ENCODE peak calls at places on chromosomes 13 and 19, in five cellular contexts. Q, P, M, G and T are unnamed samples.

GRCh38 chr19:48169585-48169973 is 565 bp downstream of the LIG1 start:
- DNase-seq in Q (peak; percentile 95), P (peak; percentile 68), M (peak; percentile 98), G (peak; percentile 54), T (peak; percentile 12)

GRCh38 chr13:74129500-74130144 is 4.6 kb downstream of the KLF12 start:
- DNase-seq in Q (no peak), P (no peak), M (no peak), G (peak; percentile 29), T (no peak)

GRCh38 chr13:45178349-45179142 is 22.3 kb downstream of the KCTD4 start:
- DNase-seq in Q (no peak), P (no peak), M (peak; percentile 5), G (no peak), T (no peak)

GRCh38 chr19:9566729-9567128 is 17.6 kb downstream of the ZNF121 start:
- DNase-seq in Q (no peak), P (no peak), M (no peak), G (no peak), T (no peak)

GRCh38 chr13:31072041-31072440 is 89.7 kb downstream of the HSPH1 start:
- DNase-seq in Q (no peak), P (no peak), M (no peak), G (no peak), T (no peak)

GRCh38 chr13:46855166-46855565 is 41.7 kb downstream of the HTR2A start:
- DNase-seq in Q (no peak), P (no peak), M (peak; percentile 3), G (no peak), T (no peak)

GRCh38 chr13:32736648-32737047 is 150.4 kb downstream of the PDS5B start:
- DNase-seq in Q (no peak), P (no peak), M (no peak), G (no peak), T (no peak)

GRCh38 chr13:109941951-109942350 is 155.6 kb upstream of the IRS2 start:
- DNase-seq in Q (no peak), P (no peak), M (no peak), G (no peak), T (no peak)

GRCh38 chr13:41916173-41916954 is 44.5 kb downstream of the VWA8 start:
- DNase-seq in Q (no peak), P (no peak), M (peak; percentile 18), G (no peak), T (no peak)

GRCh38 chr19:39125554-39126311 is at the start of gene PAK4:
- DNase-seq in Q (peak; percentile 99), P (peak; percentile 98), M (peak; percentile 100), G (peak; percentile 98), T (peak; percentile 98)
- TF ChIP-seq POLR2A in Q (peak; percentile 32), P (peak; percentile 80), M (peak; percentile 89), G (no peak), T (peak; percentile 30)

GRCh38 chr19:1744822-1745563 is 8.3 kb upstream of the ONECUT3 start:
- DNase-seq in Q (no peak), P (no peak), M (no peak), G (no peak), T (no peak)

GRCh38 chr19:1745589-1746031 is 7.7 kb upstream of the ONECUT3 start:
- DNase-seq in Q (no peak), P (no peak), M (no peak), G (no peak), T (no peak)

GRCh38 chr19:1744133-1744665 is 9.1 kb upstream of the ONECUT3 start:
- DNase-seq in Q (no peak), P (no peak), M (no peak), G (no peak), T (no peak)

GRCh38 chr19:1739960-1740629 is 13.2 kb upstream of the ONECUT3 start:
- DNase-seq in Q (no peak), P (no peak), M (no peak), G (no peak), T (no peak)

DNA sequence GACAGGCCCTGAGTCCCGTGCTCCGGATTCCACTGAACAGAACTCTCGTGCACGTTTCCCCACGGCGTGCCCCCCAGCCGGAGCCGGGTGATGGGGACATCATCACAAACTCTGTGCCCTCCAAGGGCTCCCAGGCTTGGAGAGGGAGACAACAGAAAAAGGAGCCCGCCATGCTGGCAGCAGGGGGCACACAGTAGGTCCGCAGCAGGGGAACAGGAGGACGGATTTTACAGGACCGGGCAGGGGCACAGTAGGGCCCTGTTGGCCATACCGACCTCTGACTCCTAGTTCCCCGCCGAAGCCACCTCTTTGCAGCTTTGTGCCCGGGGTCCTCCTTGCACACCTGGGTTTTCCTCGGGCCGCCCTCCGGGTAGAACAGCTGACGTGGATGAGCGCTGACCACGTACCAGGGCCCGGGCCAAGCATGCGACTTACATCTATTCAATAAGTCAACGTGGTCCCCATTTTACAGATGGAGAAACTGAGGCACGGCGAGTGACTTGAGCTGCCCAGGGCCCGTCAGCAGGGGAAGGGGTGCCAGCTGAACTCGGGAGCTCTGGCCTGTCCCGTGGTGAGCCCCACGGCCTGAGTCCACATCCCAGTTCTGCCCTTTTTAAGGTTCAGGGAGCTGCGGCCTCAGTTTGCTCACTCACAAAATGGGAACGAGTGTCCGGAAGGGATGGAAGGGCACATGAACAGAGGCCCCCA is 10.2 kb upstream of the ONECUT3 start:
- DNase-seq in Q (no peak), P (no peak), M (no peak), G (no peak), T (no peak)
- H3K27me3 ChIP-seq in Q (peaks cover 11% of the 10 kb centered on the region), P (peaks cover 6% of the 10 kb centered on the region), M (peaks cover 2% of the 10 kb centered on the region), G (peaks cover 55% of the 10 kb centered on the region), T (peaks cover 57% of the 10 kb centered on the region)

GRCh38 chr19:17101686-17102628 is 26.4 kb downstream of the MYO9B start:
- DNase-seq in Q (no peak), P (no peak), M (no peak), G (no peak), T (no peak)
- TF ChIP-seq POLR2A in Q (no peak), P (no peak), M (no peak), G (no peak), T (no peak)

GRCh38 chr13:59601993-59602392 is 561.7 kb downstream of the DIAPH3 start:
- DNase-seq in Q (no peak), P (no peak), M (no peak), G (no peak), T (no peak)
- H3K27me3 ChIP-seq in Q (no peaks in the 10 kb centered on the region), P (no peaks in the 10 kb centered on the region), M (no peaks in the 10 kb centered on the region), G (no peaks in the 10 kb centered on the region), T (no peaks in the 10 kb centered on the region)

GRCh38 chr19:49641688-49642487 is at the start of gene SCAF1:
- DNase-seq in Q (peak; percentile 99), P (peak; percentile 99), M (peak; percentile 95), G (peak; percentile 99), T (peak; percentile 100)
- TF ChIP-seq POLR2A in Q (peak; percentile 73), P (peak; percentile 99), M (peak; percentile 92), G (peak; percentile 79), T (peak; percentile 92)

DNA sequence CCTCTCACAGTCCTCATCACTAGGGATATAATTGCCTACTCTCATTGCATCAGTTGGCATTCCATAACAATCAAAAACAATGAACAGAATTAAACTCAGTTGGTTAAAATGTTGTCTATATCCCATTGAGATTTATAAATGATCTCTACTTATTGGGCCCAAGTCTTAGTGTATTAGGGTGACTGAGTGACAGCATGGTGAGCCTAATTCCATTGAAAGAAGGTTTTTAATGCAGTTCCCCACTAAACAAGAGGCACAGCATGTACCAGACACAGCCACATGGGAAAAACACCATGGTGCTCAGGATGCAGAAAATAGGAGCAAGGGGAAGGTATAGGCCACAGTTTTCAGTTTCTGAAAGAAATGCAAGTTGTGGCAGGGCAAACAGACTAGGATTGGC is 208.4 kb downstream of the RFC3 start:
- DNase-seq in Q (no peak), P (no peak), M (no peak), G (no peak), T (no peak)
- H3K27me3 ChIP-seq in Q (no peaks in the 10 kb centered on the region), P (no peaks in the 10 kb centered on the region), M (no peaks in the 10 kb centered on the region), G (no peaks in the 10 kb centered on the region), T (no peaks in the 10 kb centered on the region)

GRCh38 chr19:14118165-14119051 is 846 bp upstream of the PRKACA start:
- DNase-seq in Q (peak; percentile 89), P (peak; percentile 91), M (no peak), G (peak; percentile 80), T (peak; percentile 90)

GRCh38 chr19:14116525-14116917 is 1.0 kb downstream of the PRKACA start:
- DNase-seq in Q (no peak), P (no peak), M (no peak), G (no peak), T (no peak)

GRCh38 chr19:14115761-14116160 is 1.8 kb downstream of the PRKACA start:
- DNase-seq in Q (no peak), P (no peak), M (no peak), G (no peak), T (no peak)

GRCh38 chr19:14116918-14117578 is 514 bp downstream of the PRKACA start:
- DNase-seq in Q (peak; percentile 91), P (peak; percentile 50), M (no peak), G (peak; percentile 49), T (no peak)

DNA sequence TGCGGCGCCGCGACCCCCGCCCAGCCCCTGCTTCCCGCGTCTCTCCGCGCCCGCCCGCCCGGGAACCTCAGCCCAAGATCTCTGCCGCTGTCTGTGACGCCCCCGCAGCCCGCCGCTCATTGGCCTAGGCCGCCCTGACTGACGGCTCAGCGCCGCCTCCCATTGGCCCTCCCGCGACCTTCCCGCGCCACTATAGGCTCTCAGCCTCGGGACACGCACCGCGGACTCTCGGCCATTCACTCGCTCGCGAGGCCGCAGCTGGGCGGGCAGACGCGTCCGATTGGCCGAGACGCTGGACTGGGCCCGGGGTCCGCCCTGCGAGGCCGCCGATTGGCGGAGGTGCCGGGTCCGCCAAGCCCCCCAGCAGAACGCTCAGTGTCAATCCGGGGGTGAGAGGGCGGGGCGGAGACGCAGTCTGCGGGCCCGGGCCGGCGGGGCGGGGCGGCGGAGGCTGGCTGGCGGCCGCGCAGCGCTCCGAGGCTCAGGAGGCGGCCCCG is at the start of gene PRKACA:
- DNase-seq in Q (peak; percentile 100), P (peak; percentile 97), M (peak; percentile 99), G (peak; percentile 99), T (peak; percentile 99)
- TF ChIP-seq POLR2A in Q (no peak), P (peak; percentile 54), M (no peak), G (no peak), T (peak; percentile 87)

GRCh38 chr19:843180-843835 is 2.5 kb downstream of the PRTN3 start:
- DNase-seq in Q (peak; percentile 86), P (no peak), M (peak; percentile 53), G (no peak), T (no peak)

GRCh38 chr19:840519-841206 is at the start of gene PRTN3:
- DNase-seq in Q (peak; percentile 88), P (no peak), M (no peak), G (no peak), T (no peak)

GRCh38 chr19:845707-846481 is 5.1 kb downstream of the PRTN3 start:
- DNase-seq in Q (no peak), P (no peak), M (no peak), G (no peak), T (no peak)

GRCh38 chr19:844300-844971 is 3.6 kb downstream of the PRTN3 start:
- DNase-seq in Q (no peak), P (no peak), M (no peak), G (no peak), T (no peak)

DNA sequence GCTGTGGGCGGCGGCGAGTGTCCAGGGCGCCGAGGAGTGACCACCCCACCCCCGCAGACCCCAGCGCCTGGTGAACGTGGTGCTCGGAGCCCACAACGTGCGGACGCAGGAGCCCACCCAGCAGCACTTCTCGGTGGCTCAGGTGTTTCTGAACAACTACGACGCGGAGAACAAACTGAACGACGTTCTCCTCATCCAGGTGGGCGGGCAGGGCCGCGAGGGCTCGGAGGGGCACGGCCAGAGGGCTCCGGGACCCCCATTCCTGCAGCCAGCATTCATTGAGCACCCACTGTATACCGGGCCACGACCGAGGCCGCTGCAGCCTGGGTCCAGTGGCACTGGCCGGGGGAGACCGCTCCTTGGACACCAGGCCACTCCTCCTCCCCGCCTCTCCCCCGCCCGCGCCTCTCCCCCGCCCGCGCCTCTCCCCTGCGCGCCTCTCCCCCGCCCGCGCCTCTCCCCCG is 3.1 kb downstream of the PRTN3 start:
- DNase-seq in Q (no peak), P (no peak), M (no peak), G (no peak), T (no peak)
- H3K27me3 ChIP-seq in Q (peaks cover 3% of the 10 kb centered on the region), P (peaks cover 33% of the 10 kb centered on the region), M (no peaks in the 10 kb centered on the region), G (peaks cover 30% of the 10 kb centered on the region), T (peaks cover 77% of the 10 kb centered on the region)